ENCODE peak calls at places on chromosomes 2 and 18, in five cellular contexts. E, R, G, H and N are unnamed samples.

GRCh38 chr2:9617749-9618148 is 13.0 kb downstream of the YWHAQ start:
- DNase-seq in R (no peak), E (peak), G (no peak), H (no peak), N (no peak)

GRCh38 chr2:236834284-236834683 is 251.4 kb upstream of the COPS8 start:
- DNase-seq in R (no peak), G (no peak), H (no peak), E (no peak), N (no peak)

GRCh38 chr18:5770176-5770575 is 125.1 kb downstream of the TMEM200C start:
- DNase-seq in G (no peak), E (no peak), H (no peak), R (no peak), N (no peak)

GRCh38 chr2:46828491-46829239 is 86.9 kb downstream of the MCFD2 start:
- DNase-seq in E (no peak), R (no peak), H (no peak), G (no peak), N (no peak)

GRCh38 chr2:64406407-64406774 is 47.6 kb upstream of the LGALSL start:
- DNase-seq in E (no peak), R (no peak), G (no peak), H (no peak), N (no peak)

GRCh38 chr2:109611467-109612095 is 2.2 kb downstream of the SEPTIN10 start:
- DNase-seq in R (no peak), E (peak), G (no peak), H (no peak), N (peak)

GRCh38 chr2:239444626-239445625 is 44.1 kb upstream of the HDAC4 start:
- DNase-seq in E (no peak), G (no peak), R (no peak), H (no peak), N (no peak)

GRCh38 chr2:140804682-140805235 is 1326.1 kb downstream of the LRP1B start:
- DNase-seq in G (no peak), E (no peak), H (no peak), R (no peak), N (no peak)

GRCh38 chr18:48533340-48534093 is 5.3 kb upstream of the CTIF start:
- DNase-seq in G (no peak), H (no peak), E (no peak), R (no peak), N (no peak)

GRCh38 chr2:72914226-72915075 is 2.9 kb upstream of the EMX1 start:
- DNase-seq in R (peak), G (no peak), H (no peak), E (no peak), N (no peak)

GRCh38 chr2:72917138-72917874 is at the start of gene EMX1:
- DNase-seq in E (no peak), H (no peak), R (peak), G (peak), N (peak)

GRCh38 chr2:72916743-72917137 is 579 bp upstream of the EMX1 start:
- DNase-seq in H (no peak), G (no peak), R (peak), E (no peak), N (no peak)

GRCh38 chr2:72915076-72915906 is 2.0 kb upstream of the EMX1 start:
- DNase-seq in H (no peak), E (no peak), G (no peak), R (peak), N (no peak)

GRCh38 chr2:72915907-72916742 is 1.2 kb upstream of the EMX1 start:
- DNase-seq in R (peak), E (no peak), H (no peak), G (peak), N (peak)
- H3K4me2 ChIP-seq in R (peak), E (no peak), H (peak), G (peak), N (peak)

GRCh38 chr2:101974663-101975062 is 17.1 kb upstream of the IL1R2 start:
- DNase-seq in G (peak), H (no peak), R (peak), E (no peak), N (peak)
- H4K91ac ChIP-seq in G (no peak), H (no peak), R (no peak), E (peak), N (no peak)

GRCh38 chr2:70046534-70046933 is 40.7 kb upstream of the PCBP1 start:
- DNase-seq in E (no peak), R (no peak), H (no peak), G (no peak), N (no peak)
- H3K27ac ChIP-seq in E (no peak), R (no peak), H (peak), G (no peak), N (no peak)

GRCh38 chr18:46324087-46324486 is 219.9 kb downstream of the HAUS1 start:
- DNase-seq in E (no peak), H (no peak), R (no peak), G (no peak), N (no peak)
- H3K4me2 ChIP-seq in E (no peak), H (no peak), R (no peak), G (no peak), N (no peak)